ENCODE peak calls at places on chromosomes 16 and 17, in nine cellular contexts. M is MM.1S, N is cardiac muscle cell, W is testis, C is cardiac fibroblast, U is adrenal gland, D is lower leg skin, J is AG10803, G is dorsolateral prefrontal cortex. P is an unnamed sample.

GRCh38 chr17:10772425-10773380 is 31.2 kb downstream of the TMEM238L start:
- DNase-seq in J (no peak), U (no peak), N (peak; percentile 4), M (peak; percentile 45), W (peak; percentile 86), D (peak; percentile 83), G (no peak), C (peak; percentile 28), P (peak; percentile 72)

GRCh38 chr17:44967026-44967906 is 837 bp downstream of the C1QL1 start:
- DNase-seq in J (no peak), U (no peak), D (no peak), C (no peak), N (no peak), W (no peak), M (no peak), G (no peak), P (no peak)

GRCh38 chr17:901964-902363 is 77.6 kb downstream of the NXN start:
- DNase-seq in G (no peak), U (no peak), C (no peak), W (no peak), M (no peak), D (no peak), J (no peak), N (no peak), P (no peak)

GRCh38 chr16:2507052-2507678 is 6.6 kb upstream of the ATP6V0C start:
- DNase-seq in M (peak; percentile 65), G (no peak), D (no peak), J (no peak), W (no peak), N (no peak), U (no peak), C (no peak), P (peak; percentile 25)

GRCh38 chr17:50060951-50061712 is 5.2 kb downstream of the ITGA3 start:
- DNase-seq in M (no peak), U (peak; percentile 92), G (no peak), C (peak; percentile 67), W (peak; percentile 79), N (peak; percentile 83), J (peak; percentile 78), D (no peak), P (no peak)

GRCh38 chr16:30660424-30661251 is 2.4 kb downstream of the FBRS start:
- DNase-seq in U (no peak), G (no peak), N (no peak), M (peak; percentile 85), J (no peak), W (no peak), C (peak; percentile 61), D (no peak), P (peak; percentile 95)

GRCh38 chr16:1977875-1978268 is 3.4 kb downstream of the NOXO1 start:
- DNase-seq in N (no peak), G (no peak), C (no peak), U (no peak), W (no peak), M (no peak), D (no peak), J (no peak), P (no peak)

GRCh38 chr16:67349172-67349571 is 22.6 kb downstream of the LRRC36 start:
- DNase-seq in W (no peak), J (peak; percentile 33), G (no peak), C (peak; percentile 54), D (no peak), N (peak; percentile 37), U (no peak), M (peak; percentile 38), P (no peak)

GRCh38 chr16:51129105-51129504 is 22.0 kb downstream of the SALL1 start:
- DNase-seq in W (no peak), N (peak; percentile 47), J (no peak), C (no peak), G (no peak), M (no peak), U (no peak), D (no peak), P (no peak)

GRCh38 chr17:1030684-1031557 is 34.0 kb downstream of the TIMM22 start:
- DNase-seq in U (peak; percentile 91), W (peak; percentile 33), M (no peak), N (no peak), C (no peak), D (peak; percentile 93), G (no peak), J (peak; percentile 40), P (no peak)

GRCh38 chr16:30348113-30348512 is 7.0 kb downstream of the CD2BP2 start:
- DNase-seq in C (no peak), J (no peak), W (no peak), G (no peak), U (peak; percentile 43), M (no peak), D (no peak), N (no peak), P (no peak)

GRCh38 chr17:76080207-76080933 is 1.4 kb downstream of the ZACN start:
- DNase-seq in U (no peak), D (no peak), W (no peak), G (no peak), J (no peak), C (no peak), M (no peak), N (no peak), P (no peak)

GRCh38 chr16:8130197-8130596 is 460.1 kb downstream of the TMEM114 start:
- DNase-seq in C (no peak), J (no peak), W (no peak), N (no peak), M (no peak), U (no peak), G (no peak), D (no peak), P (no peak)

GRCh38 chr17:9532715-9533114 is 42.9 kb downstream of the STX8 start:
- DNase-seq in C (no peak), M (no peak), W (no peak), U (no peak), N (no peak), D (no peak), G (no peak), J (no peak), P (no peak)

GRCh38 chr17:77783991-77784820 is 174.3 kb upstream of the TNRC6C start:
- DNase-seq in G (no peak), W (no peak), N (no peak), J (no peak), D (no peak), C (no peak), U (no peak), M (peak; percentile 87), P (peak; percentile 80)

GRCh38 chr17:45195424-45195823 is 26.3 kb upstream of the FMNL1 start:
- DNase-seq in G (no peak), W (no peak), D (no peak), M (no peak), J (no peak), N (no peak), U (no peak), C (no peak), P (no peak)

GRCh38 chr17:77372444-77373297 is 231.9 kb downstream of the SEC14L1 start:
- DNase-seq in M (peak; percentile 75), U (peak; percentile 91), W (peak; percentile 88), C (peak; percentile 64), G (peak; percentile 65), J (peak; percentile 89), N (peak; percentile 91), D (peak; percentile 97), P (peak; percentile 75)

GRCh38 chr16:55116165-55116894 is 185.7 kb downstream of the IRX5 start:
- DNase-seq in G (no peak), W (no peak), J (peak; percentile 95), M (no peak), N (no peak), U (no peak), C (no peak), D (no peak), P (no peak)

GRCh38 chr17:18381158-18381952 is 3.8 kb downstream of the EVPLL start:
- DNase-seq in J (no peak), D (peak; percentile 77), G (no peak), C (no peak), W (no peak), N (no peak), U (no peak), M (no peak), P (no peak)

GRCh38 chr16:20806168-20807050 is at the start of the genes ERI2 and REXO5:
- DNase-seq in N (peak; percentile 97), M (peak; percentile 82), U (peak; percentile 97), W (peak; percentile 95), J (peak; percentile 92), D (peak; percentile 97), G (peak; percentile 91), C (peak; percentile 96), P (peak; percentile 81)
- TF ChIP-seq CTCF in N (peak; percentile 65), M (peak; percentile 53), U (peak; percentile 47), W (peak; percentile 10), J (peak; percentile 61), D (no peak), G (peak; percentile 63), C (peak; percentile 65), P (no peak)

GRCh38 chr17:28317965-28318758 is 838 bp upstream of the TMEM97 start:
- DNase-seq in M (no peak), U (peak; percentile 53), C (no peak), D (no peak), G (peak; percentile 49), J (no peak), N (peak; percentile 10), W (no peak), P (peak; percentile 13)
- TF ChIP-seq CTCF in M (peak; percentile 4), U (no peak), C (no peak), D (no peak), G (no peak), J (no peak), N (no peak), W (no peak), P (no peak)

GRCh38 chr17:71115669-71115972 is 946.3 kb downstream of the KCNJ2 start:
- DNase-seq in U (no peak), D (no peak), N (no peak), M (no peak), J (peak; percentile 79), W (no peak), G (no peak), C (no peak), P (no peak)

GRCh38 chr17:71117461-71117860 is 948.1 kb downstream of the KCNJ2 start:
- DNase-seq in M (no peak), C (no peak), J (peak; percentile 29), W (no peak), D (no peak), N (peak; percentile 20), U (no peak), G (no peak), P (no peak)

GRCh38 chr17:71114911-71115668 is 945.8 kb downstream of the KCNJ2 start:
- DNase-seq in G (no peak), D (no peak), J (no peak), M (no peak), C (no peak), W (no peak), N (no peak), U (no peak), P (no peak)

DNA sequence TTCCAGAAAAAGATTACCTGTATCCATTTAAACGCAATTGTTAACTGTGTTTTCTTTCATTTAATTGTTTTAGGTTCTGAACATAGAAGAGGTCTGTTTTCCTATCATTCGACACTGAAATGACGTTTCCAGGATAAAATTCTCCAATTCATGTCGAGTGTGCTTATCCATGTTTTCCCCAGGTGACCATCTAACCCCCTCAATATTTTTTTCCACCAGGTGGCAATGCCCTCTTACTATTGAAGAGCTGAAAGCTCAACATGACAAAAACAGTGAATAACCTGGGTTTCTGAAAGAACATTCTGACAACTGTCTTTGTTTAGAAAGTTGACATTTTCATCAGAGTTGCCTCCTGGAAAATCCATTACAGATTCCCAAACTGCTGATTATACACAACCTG is 948.7 kb downstream of the KCNJ2 start:
- DNase-seq in D (no peak), W (no peak), G (no peak), C (no peak), M (peak; percentile 16), J (no peak), U (no peak), N (no peak), P (no peak)
- TF ChIP-seq CTCF in D (no peak), W (no peak), G (peak; percentile 20), C (no peak), M (peak; percentile 41), J (peak; percentile 27), U (peak; percentile 28), N (peak; percentile 10), P (no peak)

GRCh38 chr17:80666867-80667266 is 122.2 kb downstream of the RPTOR start:
- DNase-seq in D (no peak), N (no peak), W (no peak), U (no peak), M (no peak), C (no peak), G (no peak), J (no peak), P (no peak)
- TF ChIP-seq CTCF in D (no peak), N (no peak), W (no peak), U (no peak), M (no peak), C (no peak), G (no peak), J (no peak), P (no peak)